ENCODE peak calls at places on chromosomes 13 and 19, in four cellular contexts. One of them, this sample, is unnamed.

GRCh38 chr19:7349961-7350711 is 1.4 kb downstream of the ARHGEF18 start:
- DNase-seq in amniotic stem cell: no peak
- DNase-seq in left lung: no peak
- DNase-seq in dorsolateral prefrontal cortex: no peak
- DNase-seq in this sample: no peak

GRCh38 chr19:32201661-32202060 is 143.7 kb upstream of the ZNF507 start:
- DNase-seq in amniotic stem cell: no peak
- DNase-seq in left lung: no peak
- DNase-seq in dorsolateral prefrontal cortex: no peak
- DNase-seq in this sample: no peak

GRCh38 chr19:21922276-21922675 is 86.3 kb upstream of the ZNF43 start:
- DNase-seq in amniotic stem cell: no peak
- DNase-seq in left lung: no peak
- DNase-seq in dorsolateral prefrontal cortex: no peak
- DNase-seq in this sample: no peak

GRCh38 chr19:16025108-16026101 is 50.9 kb upstream of the TPM4 start:
- DNase-seq in amniotic stem cell: peak; percentile 40
- DNase-seq in left lung: no peak
- DNase-seq in dorsolateral prefrontal cortex: no peak
- DNase-seq in this sample: no peak

GRCh38 chr13:54805743-54806142 is 1777.1 kb downstream of the OLFM4 start:
- DNase-seq in amniotic stem cell: no peak
- DNase-seq in left lung: no peak
- DNase-seq in dorsolateral prefrontal cortex: no peak
- DNase-seq in this sample: no peak

GRCh38 chr13:77696006-77696862 is 1.3 kb upstream of the SLAIN1 start:
- DNase-seq in amniotic stem cell: no peak
- DNase-seq in left lung: no peak
- DNase-seq in dorsolateral prefrontal cortex: no peak
- DNase-seq in this sample: no peak

GRCh38 chr13:41827507-41828213 is 133.2 kb downstream of the VWA8 start:
- DNase-seq in amniotic stem cell: peak; percentile 77
- DNase-seq in left lung: no peak
- DNase-seq in dorsolateral prefrontal cortex: no peak
- DNase-seq in this sample: no peak

GRCh38 chr19:38838208-38838985 is 6.8 kb upstream of the ECH1 start:
- DNase-seq in amniotic stem cell: no peak
- DNase-seq in left lung: no peak
- DNase-seq in dorsolateral prefrontal cortex: no peak
- DNase-seq in this sample: no peak